ENCODE peak calls at places on chromosomes 5 and 9, in nine cellular contexts. S, C, L, U, T, M, D, B and N are unnamed samples. For H3K9me3, the result is how much of the 10 kb centered on the place peaks cover.

GRCh38 chr9:128911529-128912035 is 9.2 kb upstream of the PHYHD1 start:
- DNase-seq in S (no peak), C (peak), L (peak), U (no peak), T (peak), M (no peak), D (no peak), B (no peak), N (no peak)

GRCh38 chr5:134114886-134115805 is 665 bp downstream of the TCF7 start:
- DNase-seq in S (peak), C (no peak), L (no peak), U (peak), T (peak), M (no peak), D (peak), B (no peak), N (no peak)

GRCh38 chr5:133406632-133407276 is 205.6 kb downstream of the FSTL4 start:
- DNase-seq in S (no peak), C (no peak), L (no peak), U (no peak), T (no peak), M (no peak), D (no peak), B (no peak), N (no peak)

GRCh38 chr9:93110400-93110855 is 14.4 kb downstream of the CARD19 start:
- DNase-seq in S (no peak), C (peak), L (peak), U (no peak), T (no peak), M (peak), D (no peak), B (no peak), N (no peak)

GRCh38 chr5:16593013-16593412 is 23.8 kb downstream of the RETREG1 start:
- DNase-seq in S (no peak), C (no peak), L (peak), U (no peak), T (no peak), M (no peak), D (no peak), B (no peak), N (no peak)

GRCh38 chr5:144390133-144390532 is 219.5 kb downstream of the KCTD16 start:
- DNase-seq in S (peak), C (no peak), L (no peak), U (peak), T (no peak), M (no peak), D (no peak), B (no peak), N (no peak)

GRCh38 chr9:136151848-136152542 is 33.3 kb upstream of the TMEM250 start:
- DNase-seq in S (no peak), C (no peak), L (peak), U (no peak), T (no peak), M (no peak), D (no peak), B (no peak), N (no peak)

GRCh38 chr5:93285461-93285860 is 295.6 kb downstream of the NR2F1-AS1 start:
- DNase-seq in S (no peak), C (no peak), L (no peak), U (no peak), T (no peak), M (no peak), D (no peak), B (no peak), N (no peak)

GRCh38 chr5:14237313-14238086 is 94.4 kb downstream of the TRIO start:
- DNase-seq in S (no peak), C (no peak), L (no peak), U (no peak), T (no peak), M (no peak), D (no peak), B (no peak), N (no peak)

GRCh38 chr5:157761690-157762611 is 18.4 kb downstream of the LSM11 start:
- DNase-seq in S (peak), C (no peak), L (no peak), U (no peak), T (no peak), M (no peak), D (peak), B (no peak), N (peak)

GRCh38 chr9:95947118-95947517 is 71.6 kb downstream of the ERCC6L2 start:
- DNase-seq in S (no peak), C (no peak), L (no peak), U (no peak), T (no peak), M (no peak), D (no peak), B (no peak), N (no peak)

GRCh38 chr5:147565524-147565923 is 55.7 kb upstream of the DPYSL3 start:
- DNase-seq in S (no peak), C (no peak), L (no peak), U (no peak), T (no peak), M (no peak), D (no peak), B (no peak), N (no peak)

GRCh38 chr9:121807069-121807917 is 155.9 kb downstream of the DAB2IP start:
- DNase-seq in S (no peak), C (no peak), L (no peak), U (no peak), T (no peak), M (no peak), D (no peak), B (no peak), N (no peak)

GRCh38 chr9:117305454-117305853 is 109.4 kb downstream of the ASTN2 start:
- DNase-seq in S (no peak), C (no peak), L (no peak), U (no peak), T (no peak), M (no peak), D (no peak), B (no peak), N (no peak)

GRCh38 chr9:119283118-119283794 is 86.0 kb downstream of the BRINP1 start:
- DNase-seq in S (peak), C (no peak), L (peak), U (no peak), T (no peak), M (no peak), D (no peak), B (no peak), N (no peak)

GRCh38 chr9:105385372-105385985 is 62.4 kb upstream of the FSD1L start:
- DNase-seq in S (no peak), C (peak), L (no peak), U (no peak), T (peak), M (no peak), D (peak), B (no peak), N (no peak)

GRCh38 chr9:14478175-14479165 is 164.5 kb upstream of the NFIB start:
- DNase-seq in S (no peak), C (no peak), L (no peak), U (no peak), T (no peak), M (no peak), D (no peak), B (no peak), N (peak)

GRCh38 chr9:96383165-96383939 is at the start of gene SLC35D2:
- DNase-seq in S (peak), C (peak), L (peak), U (peak), T (peak), M (peak), D (no peak), B (no peak), N (no peak)

GRCh38 chr5:157520911-157521703 is 54.5 kb downstream of the ADAM19 start:
- DNase-seq in S (no peak), C (no peak), L (peak), U (no peak), T (no peak), M (no peak), D (no peak), B (no peak), N (no peak)

GRCh38 chr9:136060671-136061371 is 34.3 kb downstream of the NACC2 start:
- DNase-seq in S (no peak), C (peak), L (no peak), U (peak), T (no peak), M (no peak), D (no peak), B (no peak), N (no peak)

GRCh38 chr9:74458832-74459231 is 38.3 kb upstream of the RORB start:
- DNase-seq in S (no peak), C (no peak), L (no peak), U (no peak), T (no peak), M (no peak), D (no peak), B (no peak), N (no peak)

GRCh38 chr9:137266162-137266527 is 11.0 kb downstream of the NELFB start:
- DNase-seq in S (no peak), C (no peak), L (no peak), U (no peak), T (peak), M (no peak), D (no peak), B (no peak), N (no peak)

GRCh38 chr9:16417101-16417500 is 453.4 kb downstream of the BNC2 start:
- DNase-seq in S (no peak), C (no peak), L (no peak), U (no peak), T (no peak), M (no peak), D (no peak), B (peak), N (no peak)

GRCh38 chr9:133517711-133518110 is 7.0 kb downstream of the MYMK start:
- DNase-seq in S (no peak), C (no peak), L (peak), U (no peak), T (no peak), M (no peak), D (no peak), B (no peak), N (no peak)

GRCh38 chr9:36136277-36136893 is at the start of gene GLIPR2:
- DNase-seq in S (peak), C (peak), L (peak), U (peak), T (peak), M (peak), D (peak), B (no peak), N (no peak)

GRCh38 chr5:93581738-93582414 is 857 bp upstream of the NR2F1-AS1 start:
- DNase-seq in S (peak), C (peak), L (no peak), U (no peak), T (no peak), M (no peak), D (no peak), B (peak), N (no peak)

GRCh38 chr5:169923988-169924387 is 56.3 kb downstream of the INSYN2B start:
- DNase-seq in S (no peak), C (no peak), L (no peak), U (no peak), T (no peak), M (no peak), D (no peak), B (no peak), N (no peak)

GRCh38 chr9:14030350-14030823 is 283.6 kb downstream of the NFIB start:
- DNase-seq in S (no peak), C (no peak), L (no peak), U (no peak), T (no peak), M (no peak), D (no peak), B (peak), N (peak)

GRCh38 chr5:72244862-72245371 is 75.1 kb downstream of the MRPS27 start:
- DNase-seq in S (peak), C (no peak), L (no peak), U (no peak), T (no peak), M (no peak), D (no peak), B (no peak), N (no peak)

GRCh38 chr9:35271637-35272036 is 109.8 kb downstream of the UNC13B start:
- DNase-seq in S (no peak), C (no peak), L (no peak), U (no peak), T (no peak), M (no peak), D (no peak), B (no peak), N (no peak)

GRCh38 chr9:74948897-74949296 is 3.8 kb downstream of the C9orf40 start:
- DNase-seq in S (no peak), C (no peak), L (no peak), U (no peak), T (no peak), M (no peak), D (no peak), B (no peak), N (no peak)

GRCh38 chr5:141422742-141423291 is 2.0 kb downstream of the PCDHGA11 start:
- DNase-seq in S (no peak), C (no peak), L (no peak), U (no peak), T (no peak), M (no peak), D (no peak), B (no peak), N (no peak)

GRCh38 chr5:141421489-141421855 is 621 bp downstream of the PCDHGA11 start:
- DNase-seq in S (no peak), C (no peak), L (no peak), U (no peak), T (no peak), M (no peak), D (no peak), B (no peak), N (no peak)

GRCh38 chr5:141419074-141419880 is 1.6 kb upstream of the PCDHGA11 start:
- DNase-seq in S (no peak), C (no peak), L (no peak), U (no peak), T (no peak), M (no peak), D (no peak), B (no peak), N (no peak)

DNA sequence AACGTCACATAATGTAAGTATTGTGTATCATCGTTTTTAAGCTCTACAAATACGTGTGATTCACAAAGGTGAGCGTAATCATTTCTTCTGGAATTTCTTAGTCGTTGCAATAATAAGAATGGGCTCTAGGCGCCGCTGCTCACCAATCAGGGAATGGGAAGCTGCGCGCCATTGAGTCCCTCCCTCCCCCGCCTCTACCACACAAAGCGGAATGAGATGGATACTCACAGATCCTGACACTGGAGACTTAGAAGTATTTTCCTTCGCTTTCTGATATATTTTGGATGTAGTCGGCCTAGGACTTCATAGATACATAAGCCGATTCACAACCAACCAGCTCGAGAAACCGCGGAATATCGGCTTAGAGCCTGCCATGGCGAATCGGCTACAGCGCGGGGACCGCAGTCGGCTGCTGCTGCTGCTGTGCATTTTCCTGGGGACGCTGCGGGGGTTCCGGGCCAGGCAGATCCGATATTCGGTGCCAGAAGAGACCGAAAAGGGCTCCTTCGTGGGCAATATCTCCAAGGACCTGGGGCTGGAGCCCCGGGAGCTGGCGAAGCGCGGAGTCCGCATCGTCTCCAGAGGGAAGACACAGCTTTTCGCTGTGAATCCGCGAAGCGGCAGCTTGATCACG is at the start of gene PCDHGA11:
- DNase-seq in S (peak), C (no peak), L (peak), U (no peak), T (peak), M (no peak), D (peak), B (no peak), N (peak)
- H3K9me3 ChIP-seq in S (half or more), C (half or more), L (under half), U (half or more), T (under half), M (under half), D (under half), B (half or more), N (under half)

DNA sequence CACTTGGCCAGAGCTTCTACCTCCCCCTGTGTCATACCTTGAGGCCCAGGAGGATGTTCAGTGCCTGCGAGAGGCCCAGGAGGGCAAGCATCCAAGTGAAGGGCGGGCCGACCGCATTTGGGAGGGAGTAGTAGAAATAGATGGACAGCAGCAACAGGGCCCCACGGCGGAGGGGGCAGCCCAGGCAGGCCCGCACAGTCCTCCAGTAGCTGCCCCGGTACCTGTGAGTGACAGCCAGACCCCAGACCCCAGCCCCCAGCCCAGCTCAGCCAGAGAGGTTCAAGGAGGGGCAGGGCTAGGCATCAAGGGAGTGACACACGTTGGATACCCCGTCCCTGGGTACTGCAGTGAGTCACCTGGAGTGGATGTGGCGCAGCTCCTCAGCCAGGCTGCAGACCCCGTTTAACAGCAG is 1.4 kb downstream of the STING1 start:
- DNase-seq in S (no peak), C (peak), L (peak), U (no peak), T (peak), M (no peak), D (peak), B (no peak), N (no peak)
- H3K27ac ChIP-seq in S (no peak), C (peak), L (peak), U (peak), T (peak), M (peak), D (peak), B (peak), N (no peak)

GRCh38 chr5:32711693-32712462 is 757 bp downstream of the NPR3 start:
- DNase-seq in S (peak), C (peak), L (peak), U (no peak), T (peak), M (no peak), D (no peak), B (no peak), N (no peak)

GRCh38 chr5:32714836-32715235 is 3.7 kb downstream of the NPR3 start:
- DNase-seq in S (no peak), C (no peak), L (no peak), U (no peak), T (no peak), M (no peak), D (no peak), B (no peak), N (no peak)

GRCh38 chr5:32710859-32711692 is at the start of gene NPR3:
- DNase-seq in S (peak), C (peak), L (no peak), U (no peak), T (peak), M (no peak), D (no peak), B (no peak), N (no peak)

GRCh38 chr5:32712463-32713395 is 1.6 kb downstream of the NPR3 start:
- DNase-seq in S (peak), C (no peak), L (no peak), U (no peak), T (no peak), M (no peak), D (no peak), B (no peak), N (no peak)

GRCh38 chr5:32713396-32714381 is 2.6 kb downstream of the NPR3 start:
- DNase-seq in S (peak), C (peak), L (peak), U (peak), T (peak), M (no peak), D (no peak), B (no peak), N (no peak)
- H3K9me3 ChIP-seq in S (under half), C (under half), L (under half), U (under half), T (under half), M (under half), D (under half), B (under half), N (under half)

DNA sequence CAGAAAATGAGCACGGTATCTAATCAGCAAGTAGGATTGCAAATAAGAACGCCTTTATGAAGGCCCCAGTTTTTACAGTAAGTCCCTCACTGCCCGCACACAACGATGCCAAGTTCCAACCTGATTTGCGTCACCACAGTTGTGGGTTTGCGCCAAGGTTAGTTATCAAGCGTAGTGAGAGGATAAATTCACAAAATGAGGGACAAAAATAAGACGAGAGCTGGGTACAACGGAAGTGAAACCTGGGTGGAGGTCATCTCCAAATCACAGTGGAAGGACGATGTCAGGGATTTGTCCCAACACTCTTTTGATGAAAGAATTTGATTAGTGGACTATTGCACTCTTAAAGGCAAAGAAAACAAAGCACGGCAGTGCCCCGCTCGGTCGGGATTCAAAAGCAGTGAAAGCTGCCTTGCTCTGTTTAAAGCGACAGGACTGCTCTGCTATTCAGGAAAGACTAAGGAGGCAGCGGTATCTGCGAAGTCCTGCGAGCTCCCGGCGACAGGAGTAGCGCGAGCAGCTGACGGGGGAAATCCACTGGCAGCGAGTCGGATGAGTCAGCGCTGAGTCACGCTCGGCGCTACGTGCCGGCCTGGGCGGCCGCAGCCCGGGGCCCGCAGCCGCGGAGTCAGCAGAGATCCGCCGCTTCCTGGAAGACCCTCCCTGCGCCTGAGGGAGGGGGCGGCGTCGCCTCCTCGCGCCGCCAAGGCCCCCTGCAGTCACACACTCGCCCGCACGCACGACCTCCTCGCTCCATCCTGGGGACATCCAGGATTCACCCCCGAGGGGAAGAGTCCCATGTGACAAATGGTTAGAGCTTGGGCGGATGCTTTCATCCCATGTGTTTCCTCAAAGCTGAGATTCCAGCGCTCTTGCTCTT is 102.8 kb downstream of the ARRDC3 start:
- DNase-seq in S (peak), C (peak), L (peak), U (peak), T (peak), M (peak), D (peak), B (peak), N (peak)
- H3K27ac ChIP-seq in S (peak), C (peak), L (peak), U (peak), T (peak), M (peak), D (peak), B (peak), N (peak)

GRCh38 chr5:18546570-18546969 is 912.3 kb downstream of the TAF11L14 start:
- DNase-seq in S (no peak), C (no peak), L (no peak), U (no peak), T (no peak), M (no peak), D (no peak), B (no peak), N (no peak)

GRCh38 chr5:18553269-18553668 is 919.0 kb downstream of the TAF11L14 start:
- DNase-seq in S (no peak), C (no peak), L (no peak), U (no peak), T (no peak), M (no peak), D (no peak), B (no peak), N (peak)

GRCh38 chr5:18551716-18552115 is 917.5 kb downstream of the TAF11L14 start:
- DNase-seq in S (no peak), C (no peak), L (no peak), U (no peak), T (no peak), M (no peak), D (no peak), B (no peak), N (no peak)
- H3K9me3 ChIP-seq in S (under half), C (under half), L (under half), U (under half), T (under half), M (under half), D (under half), B (under half), N (under half)

GRCh38 chr5:73436535-73437125 is 11.9 kb downstream of the FOXD1 start:
- DNase-seq in S (no peak), C (no peak), L (no peak), U (no peak), T (no peak), M (no peak), D (no peak), B (no peak), N (no peak)
- H3K27ac ChIP-seq in S (no peak), C (no peak), L (no peak), U (no peak), T (no peak), M (peak), D (no peak), B (peak), N (no peak)